ENCODE peak calls at places on chromosomes 13 and 19, in four cellular contexts. C, J, A and W are unnamed samples.
A peak's percentile ranks its signal among the peaks of the same experiment; 100 is the strongest.

GRCh38 chr13:42696191-42696590 is 85.2 kb upstream of the FAM216B start:
- DNase-seq in C (no peak), J (no peak), A (no peak), W (no peak)

GRCh38 chr13:52085416-52085815 is 43.5 kb downstream of the NEK5 start:
- DNase-seq in C (no peak), J (no peak), A (no peak), W (no peak)

GRCh38 chr19:47247308-47247990 is 8.9 kb upstream of the CCDC9 start:
- DNase-seq in C (peak; percentile 93), J (no peak), A (peak; percentile 62), W (no peak)

GRCh38 chr19:47790398-47790814 is 11.9 kb downstream of the SELENOW start:
- DNase-seq in C (peak; percentile 87), J (no peak), A (peak; percentile 49), W (peak; percentile 70)

GRCh38 chr19:50513746-50514345 is at the start of gene ASPDH:
- DNase-seq in C (peak; percentile 43), J (no peak), A (no peak), W (no peak)

GRCh38 chr13:99796175-99796819 is 175.3 kb downstream of the ZIC5 start:
- DNase-seq in C (peak; percentile 61), J (no peak), A (no peak), W (peak; percentile 13)

GRCh38 chr19:45878043-45878794 is 7.7 kb downstream of the IRF2BP1 start:
- DNase-seq in C (no peak), J (no peak), A (no peak), W (no peak)

GRCh38 chr19:39317476-39317875 is 3.2 kb downstream of the LRFN1 start:
- DNase-seq in C (no peak), J (no peak), A (no peak), W (no peak)

GRCh38 chr19:46943150-46943946 is 76.3 kb upstream of the NPAS1 start:
- DNase-seq in C (no peak), J (no peak), A (no peak), W (no peak)

GRCh38 chr13:97030705-97031452 is 36.6 kb upstream of the OXGR1 start:
- DNase-seq in C (peak; percentile 35), J (no peak), A (no peak), W (no peak)

GRCh38 chr13:30739646-30740642 is 4.6 kb downstream of the ALOX5AP start:
- DNase-seq in C (peak; percentile 8), J (peak; percentile 76), A (peak; percentile 79), W (no peak)

GRCh38 chr13:111639994-111640393 is 319.6 kb downstream of the TEX29 start:
- DNase-seq in C (no peak), J (no peak), A (no peak), W (no peak)

GRCh38 chr19:50203281-50204080 is at the start of gene MYH14:
- DNase-seq in C (peak; percentile 75), J (no peak), A (no peak), W (no peak)

GRCh38 chr19:28727835-28728159 is 485.2 kb downstream of the UQCRFS1 start:
- DNase-seq in C (no peak), J (no peak), A (no peak), W (no peak)

GRCh38 chr19:43782689-43783231 is 2.0 kb upstream of the KCNN4 start:
- DNase-seq in C (peak; percentile 56), J (no peak), A (no peak), W (no peak)

GRCh38 chr19:49357186-49357585 is 5.0 kb downstream of the TEAD2 start:
- DNase-seq in C (no peak), J (no peak), A (no peak), W (no peak)

GRCh38 chr13:32142956-32143375 is 111.4 kb downstream of the FRY start:
- DNase-seq in C (no peak), J (no peak), A (peak; percentile 40), W (no peak)

GRCh38 chr13:49093376-49093775 is 117.7 kb downstream of the FNDC3A start:
- DNase-seq in C (no peak), J (no peak), A (no peak), W (no peak)

GRCh38 chr19:44641866-44642265 is 1.8 kb upstream of the PVR start:
- DNase-seq in C (no peak), J (no peak), A (no peak), W (no peak)

GRCh38 chr19:42693760-42694350 is 46.4 kb downstream of the PSG3 start:
- DNase-seq in C (peak; percentile 44), J (no peak), A (no peak), W (peak; percentile 17)

GRCh38 chr13:81781471-81781870 is 1440.5 kb upstream of the SPRY2 start:
- DNase-seq in C (no peak), J (no peak), A (no peak), W (no peak)

GRCh38 chr13:41978007-41978406 is 17.1 kb upstream of the VWA8 start:
- DNase-seq in C (no peak), J (no peak), A (no peak), W (no peak)

GRCh38 chr13:32086366-32086765 is 54.8 kb downstream of the FRY start:
- DNase-seq in C (no peak), J (no peak), A (no peak), W (no peak)

GRCh38 chr19:30222993-30223865 is 149.0 kb upstream of the ZNF536 start:
- DNase-seq in C (no peak), J (no peak), A (no peak), W (no peak)

GRCh38 chr13:45225370-45225769 is 24.5 kb upstream of the KCTD4 start:
- DNase-seq in C (no peak), J (no peak), A (no peak), W (no peak)

GRCh38 chr13:65940720-65941119 is 1289.4 kb downstream of the PCDH9 start:
- DNase-seq in C (no peak), J (no peak), A (no peak), W (no peak)

GRCh38 chr19:58372311-58373133 is 8.3 kb downstream of the ZNF837 start:
- DNase-seq in C (no peak), J (no peak), A (no peak), W (no peak)

GRCh38 chr13:73936001-73936400 is 198.2 kb downstream of the KLF12 start:
- DNase-seq in C (no peak), J (no peak), A (no peak), W (no peak)

GRCh38 chr13:79992111-79992510 is 348.8 kb downstream of the SPRY2 start:
- DNase-seq in C (no peak), J (no peak), A (no peak), W (no peak)

DNA sequence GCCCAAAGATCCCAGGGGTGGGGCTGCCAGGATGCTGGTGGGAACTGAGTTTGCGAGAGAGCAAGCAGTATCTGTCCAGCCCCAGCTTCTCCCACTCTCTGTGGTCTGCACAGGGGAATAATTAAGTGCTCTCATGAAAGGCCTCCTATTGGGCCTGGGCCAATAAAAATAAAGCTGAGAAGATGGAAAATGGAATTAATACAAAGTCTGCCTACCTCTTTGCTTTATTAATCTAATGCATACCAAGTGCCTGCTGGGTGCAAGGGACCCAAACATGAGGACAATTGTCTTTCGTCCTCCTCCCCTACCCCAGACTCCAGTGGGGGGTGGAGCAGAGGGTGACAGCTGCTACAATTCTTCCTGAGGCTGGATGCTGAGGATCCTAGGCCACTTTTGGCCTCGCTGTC is 5.4 kb downstream of the DDX39A start:
- DNase-seq in C (no peak), J (no peak), A (no peak), W (no peak)
- TF ChIP-seq POLR2AphosphoS5 in C (peak; percentile 1), J (no peak), A (no peak), W (peak; percentile 28)

GRCh38 chr19:1744822-1745563 is 8.3 kb upstream of the ONECUT3 start:
- DNase-seq in C (peak; percentile 34), J (no peak), A (no peak), W (no peak)
- TF ChIP-seq SPI1 in C (no peak), J (no peak), A (no peak), W (no peak)

DNA sequence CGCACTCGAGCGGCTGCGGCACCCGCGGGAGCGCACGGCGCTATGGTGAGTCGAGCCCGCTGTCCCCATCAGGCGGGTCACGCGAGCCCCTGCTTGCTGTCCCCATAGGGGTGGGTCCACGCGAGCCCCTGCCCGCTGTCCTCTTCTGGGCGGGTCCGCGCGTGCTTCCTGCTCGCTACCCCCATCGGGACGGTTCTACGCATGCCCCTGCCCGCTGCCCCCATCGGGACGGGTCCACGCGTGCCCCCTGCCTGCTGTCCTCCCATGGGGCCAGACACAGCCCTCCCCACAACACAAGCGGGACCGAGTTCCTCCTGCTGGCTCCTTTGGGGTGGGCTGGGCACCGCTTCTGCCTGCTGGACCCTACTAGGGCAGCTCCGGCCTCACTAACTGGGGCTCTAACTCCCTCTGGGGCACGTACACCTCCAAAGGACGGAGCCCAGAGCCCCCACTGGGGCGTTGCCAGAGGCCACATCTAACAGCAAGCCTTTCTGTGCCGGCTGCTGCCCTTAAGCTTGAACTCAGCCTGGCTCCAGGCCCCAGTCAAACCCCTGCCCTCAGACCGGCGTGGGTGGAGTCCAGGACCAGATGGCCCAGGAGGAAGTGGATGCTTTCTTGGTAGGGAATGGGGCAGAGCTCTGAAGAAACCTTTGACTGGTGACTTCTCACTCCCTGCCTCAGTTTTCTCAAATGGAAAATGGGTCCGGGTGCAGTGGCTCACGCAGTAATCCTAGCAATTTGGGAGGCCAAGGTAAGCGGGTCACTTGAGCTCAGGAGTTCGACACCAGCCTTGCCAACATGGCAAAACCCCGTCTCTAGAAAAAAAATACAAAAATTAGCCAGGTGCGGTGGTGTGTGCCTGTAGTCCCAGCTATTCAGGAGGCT is 722 bp downstream of the COLGALT1 start:
- DNase-seq in C (peak; percentile 78), J (no peak), A (no peak), W (no peak)
- TF ChIP-seq POLR2AphosphoS5 in C (no peak), J (no peak), A (no peak), W (no peak)

GRCh38 chr19:8610041-8610927 is at the start of gene ADAMTS10:
- DNase-seq in C (no peak), J (no peak), A (peak; percentile 28), W (no peak)
- TF ChIP-seq SPI1 in C (no peak), J (no peak), A (no peak), W (no peak)

DNA sequence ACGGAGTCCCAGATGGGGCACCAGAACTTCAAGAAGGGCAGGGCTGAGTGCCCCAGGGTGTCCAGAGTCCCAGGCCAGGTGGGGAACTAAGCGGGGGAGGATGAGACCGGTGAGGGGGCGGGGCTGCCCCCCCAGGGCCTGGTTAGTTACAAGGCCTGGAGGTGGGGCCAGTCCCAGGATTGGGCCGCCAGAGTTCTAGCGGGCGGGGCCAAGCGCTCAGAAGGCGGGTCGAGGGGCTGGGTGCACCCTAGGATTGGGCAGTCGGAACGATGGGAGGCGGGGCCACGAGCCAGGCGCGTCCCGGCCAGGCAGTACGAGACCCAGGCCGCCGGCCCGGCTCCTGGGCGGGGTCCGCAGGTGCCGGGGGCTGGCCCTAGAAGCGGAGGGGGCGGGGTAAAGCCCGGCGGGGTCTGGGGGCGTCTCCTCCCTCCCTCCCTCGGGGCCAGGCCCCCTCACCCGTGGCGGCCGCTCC is 571 bp downstream of the ZNF653 start:
- DNase-seq in C (peak; percentile 98), J (peak; percentile 89), A (peak; percentile 89), W (peak; percentile 99)
- TF ChIP-seq POLR2AphosphoS5 in C (peak; percentile 14), J (no peak), A (no peak), W (no peak)

DNA sequence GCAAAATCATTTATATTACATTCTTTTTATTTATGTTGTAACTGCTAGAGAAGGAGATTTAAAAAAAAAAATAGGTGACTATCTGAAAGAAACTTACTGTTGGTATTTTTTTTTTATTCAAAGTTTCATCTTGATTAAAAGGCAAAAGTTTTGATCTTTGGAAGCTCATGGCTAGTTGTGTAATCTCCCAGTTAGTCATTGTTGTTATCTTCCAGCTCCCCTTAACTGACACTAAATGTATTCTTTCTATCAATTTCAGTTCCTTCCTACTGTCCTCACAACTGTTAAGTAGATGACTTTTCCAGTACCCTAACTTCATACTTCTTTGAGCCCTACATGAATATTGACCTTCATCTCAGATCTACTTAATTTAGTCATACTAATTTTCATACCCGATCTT is 71.1 kb downstream of the PIBF1 start:
- DNase-seq in C (no peak), J (no peak), A (no peak), W (no peak)
- TF ChIP-seq SPI1 in C (no peak), J (no peak), A (no peak), W (no peak)